ENCODE peak calls at places on chromosomes 3 and 15, in four cellular contexts. R, P, O and L are unnamed samples.

GRCh38 chr3:52217409-52217805 is 8.0 kb downstream of the TLR9 start:
- DNase-seq in P (no peak), O (no peak), R (no peak), L (no peak)

GRCh38 chr3:57852896-57853295 is 96.8 kb downstream of the SLMAP start:
- DNase-seq in P (peak), O (no peak), R (no peak), L (peak)

GRCh38 chr3:117165611-117166051 is 456.1 kb downstream of the TUSC7 start:
- DNase-seq in P (peak), R (peak), O (no peak), L (no peak)

GRCh38 chr3:134354612-134355275 is 19.5 kb downstream of the AMOTL2 start:
- DNase-seq in P (no peak), R (no peak), O (no peak), L (no peak)

GRCh38 chr15:48802867-48803266 is 8.0 kb downstream of the CEP152 start:
- DNase-seq in R (no peak), P (peak), O (no peak), L (peak)

GRCh38 chr3:188106006-188106405 is 48.0 kb upstream of the LPP start:
- DNase-seq in P (no peak), O (no peak), R (no peak), L (no peak)

GRCh38 chr15:61172325-61172724 is 56.8 kb downstream of the RORA start:
- DNase-seq in R (no peak), P (no peak), O (no peak), L (no peak)

GRCh38 chr3:186882125-186882524 is 39.6 kb downstream of the ADIPOQ start:
- DNase-seq in O (no peak), P (no peak), R (no peak), L (no peak)

GRCh38 chr3:79341961-79342360 is 425.8 kb downstream of the ROBO1 start:
- DNase-seq in R (no peak), P (no peak), O (no peak), L (no peak)

GRCh38 chr15:30929064-30929669 is 25.5 kb downstream of the FAN1 start:
- DNase-seq in P (no peak), R (no peak), O (no peak), L (no peak)

GRCh38 chr15:88066758-88067157 is 189.8 kb downstream of the NTRK3 start:
- DNase-seq in R (no peak), O (no peak), P (no peak), L (no peak)

GRCh38 chr3:94076055-94076454 is 13.2 kb downstream of the NSUN3 start:
- DNase-seq in O (no peak), R (no peak), P (peak), L (no peak)

GRCh38 chr3:190384241-190384863 is 3.6 kb upstream of the CLDN16 start:
- DNase-seq in P (peak), R (no peak), O (no peak), L (peak)

GRCh38 chr3:54065551-54065950 is 56.8 kb upstream of the CACNA2D3 start:
- DNase-seq in P (no peak), R (no peak), O (no peak), L (no peak)

GRCh38 chr3:8441969-8442559 is 59.6 kb upstream of the LMCD1 start:
- DNase-seq in R (peak), O (peak), P (peak), L (peak)

GRCh38 chr3:127451321-127451720 is 139.2 kb downstream of the TPRA1 start:
- DNase-seq in R (no peak), P (no peak), O (no peak), L (no peak)

GRCh38 chr15:51401872-51402517 is 60.5 kb downstream of the GLDN start:
- DNase-seq in P (peak), R (peak), O (peak), L (peak)

GRCh38 chr15:62519900-62520299 is 354.8 kb upstream of the C2CD4B start:
- DNase-seq in P (no peak), R (no peak), O (no peak), L (no peak)

GRCh38 chr15:80893777-80894176 is 95.8 kb downstream of the MESD start:
- DNase-seq in R (no peak), O (no peak), P (no peak), L (no peak)

GRCh38 chr3:123792473-123793201 is 91.5 kb downstream of the MYLK start:
- DNase-seq in P (peak), O (peak), R (no peak), L (peak)

GRCh38 chr3:32959370-32959769 is 7.9 kb downstream of the CCR4 start:
- DNase-seq in R (no peak), P (no peak), O (peak), L (no peak)

GRCh38 chr3:42894693-42895092 is 11.2 kb upstream of the ZNF662 start:
- DNase-seq in R (no peak), P (no peak), O (no peak), L (no peak)

GRCh38 chr3:30496496-30496966 is 109.9 kb upstream of the TGFBR2 start:
- DNase-seq in O (no peak), P (peak), R (no peak), L (peak)

GRCh38 chr3:46312996-46313395 is 40.9 kb upstream of the CCR2 start:
- DNase-seq in P (no peak), R (no peak), O (no peak), L (peak)

GRCh38 chr3:5058463-5058862 is 63.6 kb upstream of the ARL8B start:
- DNase-seq in O (no peak), R (no peak), P (peak), L (peak)

GRCh38 chr3:107848516-107848915 is 242.3 kb downstream of the CD47 start:
- DNase-seq in O (no peak), R (no peak), P (no peak), L (no peak)

GRCh38 chr3:4271834-4272233 is 31.3 kb upstream of the SETMAR start:
- DNase-seq in R (peak), P (peak), O (no peak), L (peak)

GRCh38 chr15:78739996-78740903 is 71.0 kb downstream of the ADAMTS7 start:
- DNase-seq in P (peak), O (peak), R (peak), L (peak)

GRCh38 chr3:106088270-106088669 is 219.5 kb upstream of the CBLB start:
- DNase-seq in P (peak), R (no peak), O (no peak), L (no peak)

GRCh38 chr3:124797426-124797945 is 67.2 kb downstream of the UMPS start:
- DNase-seq in P (peak), R (no peak), O (no peak), L (no peak)

GRCh38 chr15:70916531-70916930 is 23.9 kb downstream of the LRRC49 start:
- DNase-seq in P (no peak), O (no peak), R (no peak), L (no peak)

GRCh38 chr3:161320837-161321236 is 50.5 kb downstream of the SPTSSB start:
- DNase-seq in O (no peak), P (no peak), R (no peak), L (no peak)

DNA sequence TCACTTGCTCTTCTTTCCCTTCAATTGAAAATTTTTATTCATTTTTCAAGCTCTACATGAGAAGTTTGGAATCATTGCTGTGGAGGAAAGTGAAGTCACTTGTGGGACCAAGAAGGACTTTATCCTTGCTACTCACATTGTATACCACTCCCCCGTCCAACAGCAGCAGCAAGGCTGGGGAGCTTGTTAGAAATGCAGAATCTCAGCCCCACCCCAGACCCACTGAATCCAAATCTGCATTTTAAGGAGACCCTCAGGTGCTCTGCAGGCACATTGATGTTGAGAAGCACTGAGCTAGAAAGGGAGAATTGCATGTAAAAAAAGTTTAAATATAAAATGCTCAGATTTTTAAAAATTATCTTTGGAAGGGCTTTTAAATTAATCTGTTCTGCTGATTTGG is 202.3 kb upstream of the MRPL3 start:
- DNase-seq in R (no peak), O (no peak), P (no peak), L (no peak)
- H3K18ac ChIP-seq in R (no peak), O (no peak), P (no peak), L (no peak)

GRCh38 chr3:132417695-132418520 is 606 bp downstream of the DNAJC13 start:
- DNase-seq in R (no peak), P (peak), O (no peak), L (peak)

GRCh38 chr3:132421832-132422231 is 4.5 kb downstream of the DNAJC13 start:
- DNase-seq in R (no peak), O (no peak), P (peak), L (peak)

GRCh38 chr3:132418916-132419315 is 1.6 kb downstream of the DNAJC13 start:
- DNase-seq in P (no peak), R (no peak), O (no peak), L (peak)

GRCh38 chr3:132414841-132415240 is 2.5 kb upstream of the DNAJC13 start:
- DNase-seq in R (no peak), P (no peak), O (no peak), L (no peak)

DNA sequence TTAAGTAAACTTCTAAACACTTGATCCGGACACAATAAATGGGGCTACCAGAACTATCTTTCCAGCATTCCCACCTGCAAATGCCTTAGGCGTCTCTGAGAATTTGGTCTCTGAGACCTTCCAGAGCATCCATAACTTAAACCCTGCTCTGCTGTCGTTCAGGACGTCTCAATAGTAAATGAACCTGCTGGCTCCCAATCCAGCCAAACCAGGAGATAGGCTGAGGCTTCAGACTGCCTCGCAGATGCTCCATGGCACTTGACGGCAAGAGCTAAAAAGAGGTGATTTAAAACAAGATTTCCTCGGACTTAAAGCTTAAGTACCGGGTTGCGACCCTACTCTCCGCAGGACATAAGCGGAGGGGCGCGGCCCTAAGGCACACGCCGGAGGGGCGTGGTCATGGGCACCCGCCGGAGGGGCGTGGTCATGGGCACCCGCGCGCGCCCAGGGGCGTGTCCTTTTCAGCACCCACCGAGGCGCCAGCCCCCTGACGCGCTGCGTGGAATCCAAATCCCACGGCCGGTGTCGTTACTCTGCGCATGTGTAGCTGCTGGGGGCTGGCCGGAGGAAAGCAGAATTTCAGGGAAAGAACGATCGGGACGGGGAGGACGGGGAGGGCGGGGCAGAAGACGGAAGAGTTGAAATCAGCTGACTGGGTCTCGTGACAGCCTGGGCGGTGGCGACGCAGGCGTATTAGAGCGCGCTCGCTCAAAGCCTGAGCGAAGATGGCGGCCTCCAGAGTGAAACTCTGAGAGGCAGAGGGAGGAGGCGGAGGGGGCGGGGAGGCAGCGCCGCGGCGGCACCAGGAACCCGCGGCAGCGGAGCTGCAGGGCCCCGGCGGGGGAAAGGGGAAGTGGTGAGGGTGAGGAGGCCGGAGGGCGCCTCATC is at the start of gene DNAJC13:
- DNase-seq in O (peak), R (peak), P (peak), L (peak)
- H2BK15ac ChIP-seq in O (no peak), R (peak), P (peak), L (peak)

DNA sequence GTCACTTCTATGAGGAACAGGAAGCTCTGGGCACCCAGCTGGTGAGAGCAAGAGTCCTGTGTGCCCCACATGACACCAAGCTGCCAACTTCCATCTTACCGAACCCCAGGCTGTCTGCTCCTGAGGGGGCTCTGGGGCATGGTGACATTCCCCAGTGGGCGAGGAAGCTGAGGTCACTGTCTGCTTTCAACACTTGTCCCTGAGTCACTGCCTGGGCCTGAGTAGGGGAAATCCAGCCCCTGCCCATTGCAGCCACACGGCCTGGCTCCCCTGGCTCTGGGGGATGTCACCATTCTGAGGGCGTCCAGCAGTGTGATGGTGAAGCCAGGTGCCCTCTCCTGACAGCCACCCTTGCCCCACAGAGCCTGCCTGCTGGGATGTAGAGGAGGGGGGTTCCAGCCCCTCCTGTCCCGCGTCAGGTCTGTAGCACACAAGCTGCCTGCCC is 69.7 kb upstream of the GATM start:
- DNase-seq in O (no peak), R (no peak), P (peak), L (peak)
- H4K91ac ChIP-seq in O (no peak), R (no peak), P (peak), L (peak)

DNA sequence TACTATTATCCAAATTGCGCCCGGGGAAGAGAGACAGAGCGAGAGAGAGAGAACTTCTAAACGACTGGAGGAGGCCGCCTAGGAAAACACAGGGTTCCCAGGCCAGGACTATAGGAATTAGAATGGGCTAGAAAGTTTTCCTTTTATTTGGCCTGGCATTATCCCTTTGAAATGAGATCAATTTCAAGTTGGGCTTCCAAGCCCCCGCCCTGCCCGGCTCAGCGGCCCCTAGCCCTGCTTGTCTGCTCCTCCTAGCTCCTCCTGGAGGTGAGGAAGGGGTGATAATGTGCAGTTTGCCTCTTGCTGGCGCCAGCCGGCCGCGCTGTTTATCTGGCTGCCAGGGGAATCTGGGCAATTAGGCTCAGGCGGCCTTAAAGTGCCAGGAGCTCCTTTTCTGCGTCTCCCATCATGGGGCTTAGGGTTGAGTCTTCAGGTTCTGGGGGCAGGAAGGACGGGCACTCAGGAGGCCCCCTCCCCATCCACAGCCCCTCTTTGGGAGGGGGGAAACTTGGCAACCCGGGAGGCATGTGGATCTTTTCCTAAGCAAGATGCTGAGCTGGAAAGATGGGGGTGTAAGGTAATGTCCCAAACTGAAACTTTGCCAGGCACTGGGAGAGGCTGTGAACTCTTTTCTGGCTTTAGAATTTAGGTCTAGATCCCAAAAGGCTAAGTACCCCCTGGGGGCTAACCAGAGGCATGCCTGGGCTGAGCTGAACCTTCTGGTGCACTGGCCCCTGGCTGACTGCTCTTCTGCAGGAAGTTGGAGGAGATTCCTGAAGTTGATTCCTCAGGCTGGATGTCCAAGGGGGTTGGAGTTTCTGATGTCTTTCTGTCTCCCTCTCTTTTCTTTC is 5.5 kb downstream of the SMAD6 start:
- DNase-seq in P (peak), R (peak), O (peak), L (peak)
- H3K18ac ChIP-seq in P (no peak), R (no peak), O (peak), L (peak)

GRCh38 chr3:98326945-98327344 is 26.7 kb upstream of the OR5K4 start:
- DNase-seq in O (no peak), R (no peak), P (no peak), L (no peak)
- H2BK15ac ChIP-seq in O (no peak), R (no peak), P (no peak), L (no peak)

DNA sequence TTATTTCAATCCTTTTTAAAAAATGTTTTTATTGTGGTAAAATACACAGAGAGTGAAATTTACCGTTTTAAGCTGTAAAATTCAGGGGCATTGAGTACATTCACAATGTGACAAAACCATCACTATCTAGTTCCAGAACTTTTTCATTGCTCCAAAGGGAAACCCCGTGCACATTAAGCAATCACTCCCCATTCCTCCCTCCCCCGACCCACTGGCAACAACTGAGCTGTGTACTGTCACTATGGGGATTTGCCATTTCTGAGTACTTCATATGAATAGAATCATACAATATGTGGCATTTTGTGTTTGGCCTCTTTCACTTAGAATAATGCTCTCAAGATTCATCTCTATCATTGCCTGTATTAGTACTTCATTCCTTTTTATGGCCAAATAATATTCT is 45.5 kb upstream of the BOC start:
- DNase-seq in O (no peak), R (no peak), P (no peak), L (peak)
- H4K91ac ChIP-seq in O (no peak), R (no peak), P (no peak), L (no peak)

GRCh38 chr3:64318670-64319271 is 93.5 kb upstream of the PRICKLE2 start:
- DNase-seq in O (no peak), P (no peak), R (no peak), L (no peak)
- H3K18ac ChIP-seq in O (no peak), P (no peak), R (no peak), L (no peak)